ENCODE peak calls at places on chromosomes 11 and 22, in four cellular contexts. L is astrocyte of the cerebellum, Z is AG10803, J is fibroblast of lung. D is an unnamed sample.

GRCh38 chr11:113504586-113504985 is 29.4 kb upstream of the DRD2 start:
- DNase-seq in J (no peak), Z (no peak), L (no peak), D (no peak)

GRCh38 chr22:31691408-31691807 is 29.4 kb upstream of the PISD start:
- DNase-seq in L (no peak), Z (no peak), J (no peak), D (no peak)

GRCh38 chr11:65437436-65438227 is 15.0 kb downstream of the NEAT1 start:
- DNase-seq in L (no peak), J (peak; percentile 53), Z (peak; percentile 25), D (no peak)

GRCh38 chr11:17602105-17603001 is 55.3 kb downstream of the OTOG start:
- DNase-seq in L (no peak), J (no peak), Z (no peak), D (no peak)

GRCh38 chr11:44004452-44004833 is 43.3 kb upstream of the ACCSL start:
- DNase-seq in L (no peak), Z (no peak), J (no peak), D (no peak)

GRCh38 chr11:108715239-108715638 is 50.4 kb downstream of the DDX10 start:
- DNase-seq in L (no peak), J (no peak), Z (no peak), D (no peak)

GRCh38 chr22:40002935-40003715 is 8.4 kb downstream of the FAM83F start:
- DNase-seq in L (no peak), Z (no peak), J (no peak), D (no peak)

GRCh38 chr22:22728382-22728781 is 84.0 kb downstream of the GGTLC2 start:
- DNase-seq in L (no peak), Z (no peak), J (no peak), D (no peak)

GRCh38 chr11:116207349-116207748 is 565.4 kb downstream of the BUD13 start:
- DNase-seq in L (no peak), J (no peak), Z (no peak), D (no peak)

GRCh38 chr22:46079861-46080821 is 70.2 kb upstream of the PPARA start:
- DNase-seq in Z (peak; percentile 95), L (no peak), J (peak; percentile 71), D (peak; percentile 80)

GRCh38 chr22:16957781-16958180 is 50.2 kb downstream of the GAB4 start:
- DNase-seq in Z (no peak), J (no peak), L (no peak), D (no peak)

GRCh38 chr11:109998921-109999320 is 94.3 kb upstream of the ZC3H12C start:
- DNase-seq in L (no peak), Z (no peak), J (no peak), D (no peak)

GRCh38 chr22:29031236-29031982 is 30.2 kb downstream of the C22orf31 start:
- DNase-seq in Z (peak; percentile 87), L (peak; percentile 95), J (peak; percentile 95), D (peak; percentile 67)

GRCh38 chr22:48478124-48478523 is 1349.5 kb downstream of the BRD1 start:
- DNase-seq in J (no peak), L (no peak), Z (no peak), D (no peak)

GRCh38 chr22:39502789-39503464 is 837 bp downstream of the MIEF1 start:
- DNase-seq in Z (no peak), J (peak; percentile 63), L (no peak), D (no peak)

GRCh38 chr11:86262387-86262786 is 17.8 kb downstream of the EED start:
- DNase-seq in J (no peak), Z (no peak), L (no peak), D (no peak)

GRCh38 chr11:113283881-113284280 is 30.5 kb upstream of the TTC12 start:
- DNase-seq in L (no peak), J (no peak), Z (no peak), D (no peak)

GRCh38 chr22:27732391-27732790 is 69.2 kb downstream of the MN1 start:
- DNase-seq in Z (no peak), L (no peak), J (no peak), D (no peak)

GRCh38 chr11:34311126-34311525 is 46.7 kb downstream of the ABTB2 start:
- DNase-seq in Z (no peak), J (peak; percentile 34), L (no peak), D (no peak)

GRCh38 chr11:65206901-65207300 is 25.2 kb downstream of the CAPN1 start:
- DNase-seq in L (no peak), Z (no peak), J (no peak), D (no peak)

GRCh38 chr11:77019976-77020591 is 14.1 kb upstream of the B3GNT6 start:
- DNase-seq in Z (no peak), L (no peak), J (peak; percentile 16), D (no peak)

GRCh38 chr11:15286465-15286864 is 171.7 kb downstream of the INSC start:
- DNase-seq in L (no peak), Z (no peak), J (no peak), D (no peak)

GRCh38 chr11:34349882-34350281 is 7.9 kb downstream of the ABTB2 start:
- DNase-seq in Z (peak; percentile 43), L (no peak), J (peak; percentile 31), D (no peak)

GRCh38 chr11:65132988-65133700 is 1.2 kb downstream of the SYVN1 start:
- DNase-seq in L (no peak), J (no peak), Z (no peak), D (no peak)

GRCh38 chr11:47189100-47189834 is 3.0 kb upstream of the PACSIN3 start:
- DNase-seq in J (peak; percentile 54), L (peak; percentile 60), Z (peak; percentile 81), D (no peak)

GRCh38 chr11:64764753-64765152 is 5.0 kb upstream of the PYGM start:
- DNase-seq in Z (no peak), J (no peak), L (no peak), D (no peak)

GRCh38 chr22:35549338-35549737 is 8.7 kb downstream of the RASD2 start:
- DNase-seq in Z (no peak), L (no peak), J (no peak), D (no peak)

GRCh38 chr11:19727246-19727645 is 14.6 kb downstream of the NAV2 start:
- DNase-seq in Z (peak; percentile 69), J (peak; percentile 76), L (no peak), D (no peak)

GRCh38 chr11:69554849-69555248 is 73.4 kb downstream of the LINC01488 start:
- DNase-seq in J (no peak), L (no peak), Z (no peak), D (no peak)

GRCh38 chr11:61917357-61918109 is at the start of gene RAB3IL1:
- DNase-seq in J (peak; percentile 21), L (no peak), Z (peak; percentile 50), D (no peak)

GRCh38 chr11:35007277-35007676 is 90.9 kb downstream of the PDHX start:
- DNase-seq in L (no peak), Z (no peak), J (no peak), D (no peak)

GRCh38 chr22:40519284-40519947 is 117.1 kb downstream of the MRTFA start:
- DNase-seq in J (no peak), Z (no peak), L (no peak), D (no peak)

GRCh38 chr11:17738350-17739207 is 4.0 kb downstream of the KCNC1 start:
- DNase-seq in L (no peak), J (no peak), Z (no peak), D (no peak)

GRCh38 chr11:33015621-33016551 is at the start of gene DEPDC7:
- DNase-seq in J (peak; percentile 88), L (peak; percentile 75), Z (peak; percentile 87), D (no peak)

GRCh38 chr11:33018005-33018404 is 2.3 kb downstream of the DEPDC7 start:
- DNase-seq in J (no peak), Z (no peak), L (no peak), D (no peak)

GRCh38 chr11:33018840-33019239 is 3.2 kb downstream of the DEPDC7 start:
- DNase-seq in Z (no peak), J (no peak), L (no peak), D (no peak)

GRCh38 chr11:33017478-33017877 is 1.8 kb downstream of the DEPDC7 start:
- DNase-seq in J (no peak), Z (no peak), L (no peak), D (no peak)

DNA sequence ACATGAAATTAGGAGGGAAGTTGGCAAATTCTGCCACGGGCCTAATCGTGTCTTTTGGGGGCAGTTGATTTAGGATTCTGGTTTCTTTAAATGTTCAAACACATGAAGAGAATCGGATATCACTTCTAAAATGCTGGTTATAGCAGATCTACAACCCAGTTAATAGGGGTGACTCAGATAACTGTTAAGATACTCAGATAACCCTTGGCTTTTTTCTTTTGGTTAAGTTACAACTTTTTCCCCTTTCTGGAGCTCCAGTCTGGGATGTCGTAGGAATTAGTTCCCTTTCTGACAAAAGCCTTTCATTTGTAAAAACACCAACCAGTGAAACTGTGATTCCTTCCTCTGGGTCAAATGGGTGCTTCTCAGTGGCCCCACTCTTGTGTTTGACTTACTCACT is 976 bp downstream of the DEPDC7 start:
- DNase-seq in J (no peak), L (no peak), Z (no peak), D (no peak)
- H3K4me3 ChIP-seq in J (peak overlapping the region; percentile 76), L (peak overlapping the region; percentile 53), Z (peak overlapping the region; percentile 78), D (peak overlapping the region; percentile 66)

GRCh38 chr11:13834463-13834862 is 128.1 kb upstream of the SPON1 start:
- DNase-seq in L (no peak), Z (no peak), J (no peak), D (no peak)
- TF ChIP-seq CTCF in L (peak; percentile 34), Z (peak; percentile 15), J (peak; percentile 14), D (peak; percentile 16)

GRCh38 chr22:50191041-50191740 is 5.5 kb downstream of the TRABD start:
- DNase-seq in Z (no peak), L (no peak), J (no peak), D (no peak)
- H3K4me3 ChIP-seq in Z (peak overlapping the region; percentile 56), L (peak overlapping the region; percentile 31), J (no peak overlapping the region), D (no peak overlapping the region)

GRCh38 chr22:37545703-37546435 is 14.4 kb upstream of the CDC42EP1 start:
- DNase-seq in L (peak; percentile 90), J (peak; percentile 94), Z (peak; percentile 96), D (peak; percentile 81)
- TF ChIP-seq CTCF in L (no peak), J (no peak), Z (no peak), D (no peak)

GRCh38 chr11:68314886-68315580 is 2.6 kb downstream of the LRP5 start:
- DNase-seq in L (no peak), Z (peak; percentile 38), J (peak; percentile 38), D (no peak)

GRCh38 chr11:68314203-68314885 is 2.0 kb downstream of the LRP5 start:
- DNase-seq in J (peak; percentile 25), L (no peak), Z (no peak), D (no peak)

GRCh38 chr11:68313574-68314202 is 1.3 kb downstream of the LRP5 start:
- DNase-seq in Z (peak; percentile 76), L (no peak), J (peak; percentile 38), D (no peak)

GRCh38 chr11:68317147-68317785 is 4.9 kb downstream of the LRP5 start:
- DNase-seq in J (no peak), Z (no peak), L (no peak), D (no peak)

GRCh38 chr11:68315581-68315920 is 3.2 kb downstream of the LRP5 start:
- DNase-seq in Z (no peak), L (no peak), J (no peak), D (no peak)
- H3K4me3 ChIP-seq in Z (no peak overlapping the region), L (no peak overlapping the region), J (no peak overlapping the region), D (no peak overlapping the region)